ENCODE peak calls at places on chromosomes 7 and 10, in six cellular contexts. F, C, Y, Q, U and D are unnamed samples.

GRCh38 chr7:116582806-116583444 is 58.1 kb downstream of the CAV1 start:
- DNase-seq in Q (no peak), Y (no peak), C (no peak), U (peak; percentile 25), F (peak; percentile 74), D (no peak)

GRCh38 chr10:121956111-121957061 is 18.6 kb downstream of the NSMCE4A start:
- DNase-seq in Y (no peak), C (no peak), Q (no peak), U (no peak), F (no peak), D (no peak)

GRCh38 chr10:121357323-121357835 is 240.9 kb downstream of the FGFR2 start:
- DNase-seq in Q (no peak), C (no peak), U (no peak), F (no peak), Y (no peak), D (no peak)

GRCh38 chr7:155867734-155868400 is 55.6 kb upstream of the SHH start:
- DNase-seq in F (no peak), Y (no peak), U (no peak), C (no peak), Q (no peak), D (no peak)

GRCh38 chr7:18993933-18994668 is 123.3 kb downstream of the TWIST1 start:
- DNase-seq in U (no peak), Q (no peak), F (no peak), C (no peak), Y (no peak), D (no peak)

GRCh38 chr10:11515596-11516418 is 95.6 kb downstream of the USP6NL start:
- DNase-seq in Q (peak; percentile 28), C (peak; percentile 39), Y (peak; percentile 54), U (peak; percentile 31), F (peak; percentile 29), D (no peak)

GRCh38 chr7:129825554-129826267 is 127.0 kb downstream of the UBE2H start:
- DNase-seq in U (peak; percentile 71), Y (peak; percentile 62), Q (peak; percentile 64), F (peak; percentile 90), C (peak; percentile 85), D (peak; percentile 84)

GRCh38 chr10:110005716-110006115 is 2.1 kb upstream of the ADD3 start:
- DNase-seq in U (peak; percentile 18), F (peak; percentile 49), Q (no peak), Y (no peak), C (no peak), D (peak; percentile 18)

GRCh38 chr7:87507446-87507845 is 32.0 kb upstream of the ABCB4 start:
- DNase-seq in Y (no peak), F (no peak), Q (peak; percentile 3), C (no peak), U (no peak), D (no peak)

GRCh38 chr7:68311958-68312357 is 1286.3 kb upstream of the AUTS2 start:
- DNase-seq in F (no peak), Q (no peak), C (no peak), U (no peak), Y (no peak), D (no peak)

GRCh38 chr7:150961510-150962284 is 16.4 kb downstream of the KCNH2 start:
- DNase-seq in U (no peak), Y (no peak), Q (no peak), F (peak; percentile 29), C (no peak), D (no peak)

GRCh38 chr7:5443678-5444077 is 20.0 kb upstream of the TNRC18 start:
- DNase-seq in U (no peak), C (no peak), Q (no peak), F (no peak), Y (no peak), D (no peak)

GRCh38 chr7:81031243-81031642 is 112.4 kb upstream of the SEMA3C start:
- DNase-seq in Y (no peak), C (no peak), F (no peak), U (no peak), Q (no peak), D (no peak)

GRCh38 chr10:59536576-59537014 is 173.1 kb downstream of the SLC16A9 start:
- DNase-seq in C (no peak), Q (no peak), Y (no peak), F (peak; percentile 41), U (no peak), D (no peak)

GRCh38 chr7:123675092-123675473 is 19.4 kb downstream of the LMOD2 start:
- DNase-seq in U (no peak), F (no peak), Y (no peak), Q (no peak), C (no peak), D (no peak)

GRCh38 chr10:73855413-73855812 is 18.9 kb downstream of the CAMK2G start:
- DNase-seq in Q (no peak), F (no peak), C (no peak), U (no peak), Y (no peak), D (no peak)

GRCh38 chr7:93185303-93186027 is 37.3 kb upstream of the SAMD9L start:
- DNase-seq in F (no peak), Y (no peak), Q (no peak), C (no peak), U (no peak), D (no peak)

GRCh38 chr7:82904871-82905270 is 257.8 kb downstream of the PCLO start:
- DNase-seq in F (no peak), Y (no peak), U (no peak), Q (no peak), C (no peak), D (no peak)

GRCh38 chr7:147999962-148000361 is 590.6 kb upstream of the C7orf33 start:
- DNase-seq in Q (no peak), Y (no peak), C (no peak), F (no peak), U (no peak), D (no peak)

GRCh38 chr7:6507906-6508305 is 43.4 kb downstream of the GRID2IP start:
- DNase-seq in U (no peak), Y (no peak), Q (no peak), F (no peak), C (no peak), D (no peak)

GRCh38 chr10:86668297-86669165 is at the start of gene LDB3:
- DNase-seq in C (no peak), F (peak; percentile 90), Q (no peak), Y (no peak), U (peak; percentile 97), D (no peak)

GRCh38 chr10:121797490-121797889 is 130.3 kb downstream of the ATE1 start:
- DNase-seq in Q (no peak), Y (no peak), F (no peak), C (no peak), U (no peak), D (no peak)

GRCh38 chr7:140213684-140214074 is 36.9 kb upstream of the KDM7A start:
- DNase-seq in F (no peak), U (no peak), C (no peak), Y (no peak), Q (no peak), D (no peak)

GRCh38 chr7:140211698-140212097 is 34.9 kb upstream of the KDM7A start:
- DNase-seq in U (no peak), C (no peak), Y (no peak), Q (no peak), F (no peak), D (no peak)

GRCh38 chr7:140209866-140210609 is 33.3 kb upstream of the KDM7A start:
- DNase-seq in F (peak; percentile 67), Y (no peak), C (no peak), Q (no peak), U (peak; percentile 35), D (no peak)

GRCh38 chr7:140214075-140214684 is 37.4 kb upstream of the KDM7A start:
- DNase-seq in U (no peak), F (peak; percentile 28), C (no peak), Y (no peak), Q (no peak), D (no peak)

GRCh38 chr7:140212100-140212881 is 35.5 kb upstream of the KDM7A start:
- DNase-seq in Q (no peak), C (no peak), Y (no peak), F (no peak), U (no peak), D (no peak)
- TF ChIP-seq POLR2A in Q (no peak), C (no peak), Y (no peak), F (no peak), U (no peak), D (no peak)

GRCh38 chr7:42588876-42589275 is 323.0 kb downstream of the C7orf25 start:
- DNase-seq in C (no peak), Y (no peak), F (no peak), Q (no peak), U (no peak), D (no peak)
- H3K9me3 ChIP-seq in C (no peaks in the 10 kb centered on the region), Y (no peaks in the 10 kb centered on the region), F (no peaks in the 10 kb centered on the region), Q (no peaks in the 10 kb centered on the region), U (no peaks in the 10 kb centered on the region), D (peaks cover 24% of the 10 kb centered on the region)

GRCh38 chr10:91409069-91409868 is 875 bp upstream of the HECTD2 start:
- DNase-seq in Q (peak; percentile 75), Y (no peak), F (peak; percentile 92), C (peak; percentile 87), U (peak; percentile 91), D (peak; percentile 49)

GRCh38 chr10:91406322-91406721 is 3.8 kb upstream of the HECTD2 start:
- DNase-seq in Q (no peak), U (no peak), C (no peak), F (no peak), Y (no peak), D (no peak)

GRCh38 chr10:91412688-91413087 is 2.5 kb downstream of the HECTD2 start:
- DNase-seq in F (no peak), U (no peak), Q (no peak), Y (no peak), C (no peak), D (no peak)

GRCh38 chr10:91410638-91411367 is 659 bp downstream of the HECTD2 start:
- DNase-seq in U (peak; percentile 39), F (no peak), C (peak; percentile 37), Q (peak; percentile 53), Y (no peak), D (peak; percentile 23)

GRCh38 chr10:91409869-91410637 is at the start of gene HECTD2:
- DNase-seq in Y (peak; percentile 19), U (peak; percentile 71), C (peak; percentile 75), F (peak; percentile 88), Q (peak; percentile 52), D (peak; percentile 50)
- TF ChIP-seq POLR2A in Y (peak; percentile 32), U (peak; percentile 73), C (no peak), F (no peak), Q (peak; percentile 9), D (peak; percentile 52)

DNA sequence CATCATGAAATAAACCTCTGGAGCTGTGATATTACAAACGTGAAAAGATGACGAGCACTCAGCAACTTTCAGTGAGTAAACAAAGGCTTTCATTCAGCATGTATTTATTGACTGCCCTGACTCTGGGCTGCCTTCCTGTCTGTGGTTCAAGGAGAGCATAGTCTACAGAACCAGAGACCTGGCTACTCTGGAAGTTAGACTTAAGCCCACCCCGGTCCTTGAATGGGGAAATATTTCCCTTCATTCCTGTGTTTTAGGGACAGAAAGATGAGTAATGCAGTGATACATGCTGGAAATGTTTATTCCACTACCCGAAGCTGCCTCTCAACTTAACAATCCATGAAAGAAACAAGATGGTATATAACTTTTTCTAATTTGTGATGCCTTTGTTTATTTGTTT is 57.5 kb downstream of the TRUB1 start:
- DNase-seq in Y (no peak), U (no peak), C (no peak), F (no peak), Q (no peak), D (no peak)
- H3K9me3 ChIP-seq in Y (no peaks in the 10 kb centered on the region), U (no peaks in the 10 kb centered on the region), C (no peaks in the 10 kb centered on the region), F (no peaks in the 10 kb centered on the region), Q (no peaks in the 10 kb centered on the region), D (no peaks in the 10 kb centered on the region)